ENCODE peak calls at places on chromosomes 13 and 19, in six cellular contexts. I is lung; U is keratinocyte; P is body of pancreas; Z is PC-3; L is CD8-positive, alpha-beta T cell. V is an unnamed sample. For H3K4me1, the result is how much of the 10 kb centered on the place peaks cover.

GRCh38 chr13:89806594-89806993 is 1540.9 kb upstream of the MIR17HG start:
- DNase-seq in I (no peak), U (no peak), P (no peak), Z (no peak), L (no peak), V (no peak)

GRCh38 chr19:42290136-42290522 is 11.8 kb upstream of the PRR19 start:
- DNase-seq in I (no peak), U (no peak), P (no peak), Z (no peak), L (no peak), V (no peak)

GRCh38 chr19:30316560-30317106 is 55.6 kb upstream of the ZNF536 start:
- DNase-seq in I (no peak), U (no peak), P (no peak), Z (no peak), L (no peak), V (no peak)

GRCh38 chr19:21202865-21203494 is 61.1 kb downstream of the ZNF431 start:
- DNase-seq in I (no peak), U (no peak), P (peak), Z (peak), L (no peak), V (no peak)

GRCh38 chr13:97485328-97485727 is 51.4 kb downstream of the RAP2A start:
- DNase-seq in I (no peak), U (no peak), P (no peak), Z (no peak), L (no peak), V (no peak)

GRCh38 chr19:54311486-54311885 is 1.5 kb downstream of the LILRA5 start:
- DNase-seq in I (no peak), U (no peak), P (no peak), Z (no peak), L (no peak), V (no peak)

GRCh38 chr19:19074172-19074905 is 10.5 kb downstream of the SLC25A42 start:
- DNase-seq in I (no peak), U (no peak), P (no peak), Z (no peak), L (no peak), V (no peak)

GRCh38 chr13:84844473-84844872 is 954.7 kb downstream of the SLITRK6 start:
- DNase-seq in I (no peak), U (no peak), P (no peak), Z (peak), L (no peak), V (no peak)

GRCh38 chr19:16330368-16330801 is 5.8 kb downstream of the KLF2 start:
- DNase-seq in I (peak), U (peak), P (peak), Z (peak), L (peak), V (peak)

GRCh38 chr13:29801737-29802305 is 48.6 kb downstream of the UBL3 start:
- DNase-seq in I (no peak), U (no peak), P (no peak), Z (no peak), L (no peak), V (no peak)

GRCh38 chr19:38070573-38070972 is 153.4 kb downstream of the DPF1 start:
- DNase-seq in I (no peak), U (peak), P (no peak), Z (peak), L (no peak), V (no peak)

GRCh38 chr19:3836887-3837286 is 32.0 kb downstream of the ZFR2 start:
- DNase-seq in I (no peak), U (no peak), P (no peak), Z (no peak), L (no peak), V (no peak)

GRCh38 chr19:46542428-46543230 is 47.0 kb upstream of the PNMA8B start:
- DNase-seq in I (peak), U (peak), P (peak), Z (peak), L (peak), V (peak)

GRCh38 chr13:28684257-28684656 is 25.3 kb downstream of the POMP start:
- DNase-seq in I (no peak), U (no peak), P (no peak), Z (no peak), L (no peak), V (no peak)

GRCh38 chr13:20160346-20161274 is at the start of gene GJA3:
- DNase-seq in I (no peak), U (no peak), P (no peak), Z (peak), L (peak), V (no peak)

GRCh38 chr19:49132974-49133609 is 13.7 kb downstream of the PPFIA3 start:
- DNase-seq in I (no peak), U (no peak), P (no peak), Z (no peak), L (peak), V (no peak)

GRCh38 chr19:18951721-18952281 is 10.8 kb upstream of the HOMER3 start:
- DNase-seq in I (no peak), U (peak), P (no peak), Z (peak), L (no peak), V (no peak)

GRCh38 chr19:47331931-47332547 is at the start of gene C5AR2:
- DNase-seq in I (no peak), U (no peak), P (no peak), Z (no peak), L (no peak), V (no peak)

GRCh38 chr13:66780814-66781213 is 449.3 kb downstream of the PCDH9 start:
- DNase-seq in I (no peak), U (no peak), P (no peak), Z (peak), L (no peak), V (no peak)

GRCh38 chr13:24802074-24802473 is 38.1 kb downstream of the RNF17 start:
- DNase-seq in I (no peak), U (no peak), P (no peak), Z (no peak), L (no peak), V (no peak)

GRCh38 chr19:45952691-45953505 is 20.8 kb downstream of the NOVA2 start:
- DNase-seq in I (no peak), U (no peak), P (peak), Z (peak), L (peak), V (no peak)

GRCh38 chr13:34358811-34359513 is 541.0 kb downstream of the RFC3 start:
- DNase-seq in I (no peak), U (peak), P (no peak), Z (peak), L (no peak), V (no peak)

GRCh38 chr13:87680298-87680697 is 9.1 kb downstream of the SLITRK5 start:
- DNase-seq in I (no peak), U (no peak), P (no peak), Z (peak), L (no peak), V (no peak)

GRCh38 chr19:17320435-17320834 is 11.1 kb downstream of the DDA1 start:
- DNase-seq in I (no peak), U (no peak), P (no peak), Z (no peak), L (no peak), V (no peak)

GRCh38 chr13:49701481-49701880 is 10.2 kb upstream of the EBPL start:
- DNase-seq in I (no peak), U (no peak), P (no peak), Z (no peak), L (no peak), V (no peak)

GRCh38 chr19:45154064-45154827 is 6.5 kb downstream of the NKPD1 start:
- DNase-seq in I (no peak), U (no peak), P (no peak), Z (peak), L (no peak), V (no peak)

GRCh38 chr19:14066139-14066538 is 4.3 kb upstream of the PALM3 start:
- DNase-seq in I (no peak), U (no peak), P (no peak), Z (no peak), L (no peak), V (no peak)

GRCh38 chr19:41377977-41378707 is 1.8 kb downstream of the TMEM91 start:
- DNase-seq in I (no peak), U (no peak), P (no peak), Z (no peak), L (no peak), V (no peak)

GRCh38 chr13:112213467-112214245 is 146.7 kb downstream of the SOX1 start:
- DNase-seq in I (peak), U (no peak), P (peak), Z (peak), L (no peak), V (no peak)

GRCh38 chr19:35357867-35358573 is at the start of gene FFAR3:
- DNase-seq in I (no peak), U (no peak), P (peak), Z (no peak), L (no peak), V (no peak)

GRCh38 chr13:93244141-93244917 is 17.7 kb downstream of the GPC6 start:
- DNase-seq in I (no peak), U (no peak), P (no peak), Z (no peak), L (no peak), V (no peak)

GRCh38 chr13:22828081-22828480 is 352.7 kb upstream of the SGCG start:
- DNase-seq in I (no peak), U (no peak), P (no peak), Z (peak), L (no peak), V (no peak)

GRCh38 chr13:70723732-70724131 is 615.5 kb upstream of the KLHL1 start:
- DNase-seq in I (no peak), U (no peak), P (no peak), Z (peak), L (no peak), V (no peak)

GRCh38 chr13:51717786-51718398 is 86.1 kb downstream of the DHRS12 start:
- DNase-seq in I (no peak), U (no peak), P (no peak), Z (no peak), L (no peak), V (no peak)

GRCh38 chr13:79307433-79307861 is 98.6 kb downstream of the RBM26 start:
- DNase-seq in I (no peak), U (no peak), P (no peak), Z (no peak), L (no peak), V (no peak)

GRCh38 chr19:19361075-19361594 is 40.5 kb downstream of the MAU2 start:
- DNase-seq in I (peak), U (peak), P (peak), Z (peak), L (peak), V (no peak)

DNA sequence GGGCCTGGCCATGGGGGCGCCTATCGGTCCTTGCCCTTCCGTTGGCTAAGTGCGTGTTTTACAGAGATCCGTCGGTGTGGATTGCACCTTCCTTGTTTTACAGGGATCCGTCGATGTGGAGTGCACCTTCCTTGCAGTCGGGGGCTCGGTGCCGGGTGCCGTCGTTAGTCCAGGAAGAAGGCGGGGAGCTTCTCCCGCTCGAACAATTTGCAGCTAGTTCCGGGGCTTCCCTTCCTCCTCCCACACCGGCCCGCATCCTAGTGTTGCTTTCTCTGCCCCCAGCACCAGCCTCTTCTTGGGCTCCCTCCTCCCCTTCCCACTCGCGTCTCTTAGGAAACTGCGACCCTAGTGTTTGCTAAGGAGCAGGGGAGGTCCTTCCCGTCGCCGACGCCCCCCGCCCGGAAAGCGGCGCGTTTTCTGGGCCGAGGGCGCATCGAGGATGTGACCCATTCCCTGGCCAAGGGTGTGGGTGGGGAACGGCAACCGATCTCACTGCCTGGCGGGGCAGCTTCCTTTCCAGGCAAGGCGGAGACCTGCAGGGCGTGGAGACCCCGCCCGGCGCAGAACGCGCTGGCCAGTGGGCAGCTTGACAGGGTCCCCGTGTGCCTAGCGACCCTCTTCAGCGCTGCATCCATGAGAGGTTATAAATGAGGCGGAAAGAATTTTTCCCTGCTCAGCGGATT is 75.7 kb upstream of the ZNF91 start:
- DNase-seq in I (no peak), U (no peak), P (no peak), Z (no peak), L (no peak), V (no peak)
- H3K4me3 ChIP-seq in I (no peak), U (no peak), P (no peak), Z (no peak), L (no peak), V (peak)

GRCh38 chr13:45474584-45475454 is 10.1 kb downstream of the COG3 start:
- DNase-seq in I (no peak), U (no peak), P (no peak), Z (no peak), L (no peak), V (no peak)

GRCh38 chr13:45468676-45469075 is 3.9 kb downstream of the COG3 start:
- DNase-seq in I (no peak), U (no peak), P (no peak), Z (no peak), L (no peak), V (no peak)

GRCh38 chr13:45472171-45472705 is 7.5 kb downstream of the COG3 start:
- DNase-seq in I (no peak), U (no peak), P (no peak), Z (peak), L (no peak), V (no peak)

GRCh38 chr13:45473627-45474026 is 8.9 kb downstream of the COG3 start:
- DNase-seq in I (no peak), U (no peak), P (no peak), Z (no peak), L (no peak), V (no peak)
- TF ChIP-seq CTCF in I (no peak), U (peak), P (no peak), Z (no peak), L (peak), V (no peak)

DNA sequence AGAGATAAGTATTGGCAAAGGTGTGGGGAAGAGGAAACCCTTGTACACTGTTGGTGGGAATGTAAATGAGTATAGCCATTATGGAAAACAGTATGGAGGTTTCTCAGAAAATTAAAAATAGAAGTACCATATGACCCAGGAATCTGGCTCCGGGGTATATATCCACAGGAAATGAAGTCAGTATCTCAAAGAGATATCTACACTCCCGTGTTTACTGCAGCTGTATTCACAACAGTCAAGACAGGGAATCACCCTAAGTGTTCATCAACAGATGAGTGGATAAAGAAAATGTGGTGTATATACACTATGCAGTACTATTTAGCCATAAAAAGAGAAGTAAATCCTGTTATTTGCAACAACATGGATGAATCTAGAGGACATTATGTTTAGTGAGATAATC is 13.5 kb downstream of the KCTD12 start:
- DNase-seq in I (no peak), U (no peak), P (no peak), Z (no peak), L (no peak), V (no peak)
- H3K4me1 ChIP-seq in I (under half), U (under half), P (under half), Z (under half), L (under half), V (under half)

DNA sequence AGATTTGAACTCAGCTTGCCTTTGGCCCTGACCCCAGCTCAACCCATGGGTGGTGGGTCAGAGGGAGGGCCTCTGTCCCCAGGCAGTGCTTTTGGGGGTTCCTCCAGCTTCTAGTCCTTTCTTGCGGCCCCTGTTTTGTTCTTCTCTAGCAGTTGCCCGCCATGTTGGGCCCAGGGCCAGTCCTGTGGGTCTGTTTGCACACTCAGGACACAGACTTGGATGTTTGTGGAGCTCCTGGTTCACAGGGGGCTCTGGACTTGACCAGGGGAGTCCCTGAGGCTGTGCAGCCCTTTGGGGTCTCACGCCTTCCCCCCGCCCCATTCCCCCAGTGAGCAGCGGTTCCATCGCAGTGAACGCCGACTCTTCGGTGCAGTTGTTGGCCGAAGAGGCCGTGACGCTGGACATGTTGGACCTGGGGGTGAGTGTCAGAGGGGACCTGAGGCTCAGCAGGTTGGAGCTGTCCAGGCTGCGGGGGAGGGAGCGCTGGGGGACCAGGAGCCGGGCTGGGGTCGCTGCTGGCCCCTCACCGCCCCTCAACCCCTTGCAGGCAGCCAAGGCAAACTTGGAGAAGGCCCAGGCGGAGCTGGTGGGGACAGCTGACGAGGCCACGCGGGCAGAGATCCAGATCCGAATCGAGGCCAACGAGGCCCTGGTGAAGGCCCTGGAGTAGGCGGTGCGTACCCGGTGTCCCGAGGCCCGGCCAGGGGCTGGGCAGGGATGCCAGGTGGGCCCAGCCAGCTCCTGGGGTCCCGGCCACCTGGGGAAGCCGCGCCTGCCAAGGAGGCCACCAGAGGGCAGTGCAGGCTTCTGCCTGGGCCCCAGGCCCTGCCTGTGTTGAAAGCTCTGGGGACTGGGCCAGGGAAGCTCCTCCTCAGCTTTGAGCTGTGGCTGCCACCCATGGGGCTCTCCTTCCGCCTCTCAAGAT is 2.5 kb downstream of the ATP5F1D start:
- DNase-seq in I (peak), U (no peak), P (peak), Z (peak), L (peak), V (no peak)
- H3K4me3 ChIP-seq in I (no peak), U (peak), P (no peak), Z (peak), L (no peak), V (peak)

DNA sequence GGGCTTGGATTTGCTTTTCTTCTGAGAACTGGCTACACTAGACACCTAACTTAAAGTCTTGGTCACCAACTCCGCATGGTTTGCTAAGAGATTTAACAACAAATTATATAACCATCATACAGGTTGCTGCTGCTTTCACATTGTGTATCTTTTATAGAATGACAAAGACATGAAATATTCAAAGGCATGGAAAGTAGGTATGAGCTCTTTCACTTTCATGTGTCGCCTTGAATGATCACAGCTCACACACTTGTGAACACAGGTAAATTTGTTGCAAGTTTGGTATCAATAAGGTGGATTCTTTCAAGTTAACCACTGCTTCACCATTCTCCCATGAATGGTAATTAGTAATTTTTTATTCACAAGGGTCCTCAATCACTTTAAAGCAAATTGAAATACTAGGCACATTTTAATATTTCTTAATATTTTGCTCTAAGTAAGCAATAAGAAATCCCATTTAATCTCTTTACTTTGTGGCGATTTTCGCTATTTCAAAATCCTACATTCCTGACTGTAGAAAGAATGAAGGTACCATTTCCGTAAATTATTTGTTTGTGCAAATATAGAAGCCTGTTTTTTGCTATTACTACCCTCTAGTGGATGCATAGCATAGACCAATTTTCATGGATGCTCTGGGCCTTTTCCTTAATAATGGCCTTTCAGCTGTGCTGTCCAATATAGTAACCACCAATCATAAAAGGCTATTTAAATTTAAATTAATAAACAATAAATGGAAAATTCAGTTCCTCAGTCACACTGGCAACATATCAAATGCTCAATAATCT is 45.5 kb upstream of the FREM2 start:
- DNase-seq in I (no peak), U (no peak), P (no peak), Z (peak), L (no peak), V (no peak)
- TF ChIP-seq CTCF in I (no peak), U (peak), P (peak), Z (peak), L (no peak), V (no peak)

DNA sequence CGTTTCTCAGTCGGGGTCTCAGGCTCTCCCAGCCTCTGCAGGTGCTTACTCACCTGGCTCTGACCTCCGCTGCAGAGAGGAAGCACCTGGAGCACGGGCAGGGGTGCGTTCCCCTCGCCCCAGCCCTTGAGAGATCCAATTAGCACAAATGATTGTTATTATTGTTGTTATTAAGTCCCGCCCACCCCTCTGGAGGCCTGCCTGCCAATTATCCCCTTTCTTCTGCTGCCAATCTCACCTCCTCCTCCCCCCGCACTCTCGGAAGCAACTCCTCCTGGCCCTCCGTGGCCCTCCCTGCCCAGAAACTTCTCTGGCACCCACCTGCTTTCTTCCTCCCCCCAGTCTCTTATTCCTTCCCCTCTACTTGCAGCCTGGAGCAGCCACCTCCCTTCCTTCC is 8.8 kb downstream of the ZNF787 start:
- DNase-seq in I (no peak), U (no peak), P (no peak), Z (no peak), L (no peak), V (no peak)
- H3K4me1 ChIP-seq in I (half or more), U (under half), P (half or more), Z (under half), L (under half), V (half or more)

GRCh38 chr13:26934096-26934495 is 173.5 kb upstream of the GPR12 start:
- DNase-seq in I (no peak), U (no peak), P (no peak), Z (no peak), L (no peak), V (no peak)

GRCh38 chr13:26927511-26927910 is 166.9 kb upstream of the GPR12 start:
- DNase-seq in I (no peak), U (no peak), P (no peak), Z (no peak), L (no peak), V (no peak)

GRCh38 chr13:26926371-26926770 is 165.8 kb upstream of the GPR12 start:
- DNase-seq in I (no peak), U (no peak), P (no peak), Z (no peak), L (no peak), V (no peak)

GRCh38 chr13:26929971-26930730 is 169.6 kb upstream of the GPR12 start:
- DNase-seq in I (peak), U (no peak), P (peak), Z (peak), L (peak), V (no peak)
- H3K4me3 ChIP-seq in I (no peak), U (no peak), P (no peak), Z (peak), L (no peak), V (no peak)